ENCODE peak calls at places on chromosomes 5 and 9, in six cellular contexts. O is tibial artery, I is fibroblast of lung, L is breast epithelium, N is stomach, Y is sigmoid colon. V is an unnamed sample.

GRCh38 chr9:127183814-127184582 is 61.6 kb upstream of the ANGPTL2 start:
- DNase-seq in O (peak; percentile 86), I (peak; percentile 97), L (no peak), N (no peak), Y (peak; percentile 88), V (peak; percentile 25)

GRCh38 chr5:56190500-56190899 is 42.6 kb downstream of the ANKRD55 start:
- DNase-seq in O (peak; percentile 60), I (peak; percentile 76), L (peak; percentile 23), N (peak; percentile 37), Y (peak; percentile 70), V (no peak)

GRCh38 chr5:19001054-19001453 is 986.9 kb downstream of the CDH18 start:
- DNase-seq in O (no peak), I (no peak), L (no peak), N (no peak), Y (no peak), V (no peak)

GRCh38 chr5:167816354-167816753 is 475.1 kb upstream of the WWC1 start:
- DNase-seq in O (peak; percentile 29), I (no peak), L (no peak), N (no peak), Y (no peak), V (no peak)

GRCh38 chr5:170469414-170469813 is 34.4 kb upstream of the KCNIP1 start:
- DNase-seq in O (no peak), I (no peak), L (no peak), N (no peak), Y (no peak), V (no peak)

GRCh38 chr5:35031276-35031675 is 16.5 kb downstream of the AGXT2 start:
- DNase-seq in O (no peak), I (no peak), L (no peak), N (no peak), Y (no peak), V (no peak)

GRCh38 chr5:157842787-157843186 is 16.2 kb downstream of the CLINT1 start:
- DNase-seq in O (no peak), I (no peak), L (no peak), N (no peak), Y (no peak), V (no peak)

GRCh38 chr5:93226202-93226735 is 354.8 kb downstream of the NR2F1-AS1 start:
- DNase-seq in O (no peak), I (no peak), L (no peak), N (no peak), Y (no peak), V (no peak)

GRCh38 chr9:110788871-110789270 is 120.3 kb downstream of the MUSK start:
- DNase-seq in O (no peak), I (no peak), L (no peak), N (no peak), Y (no peak), V (no peak)

GRCh38 chr5:80474929-80475328 is 13.0 kb upstream of the FAM151B start:
- DNase-seq in O (no peak), I (peak; percentile 61), L (no peak), N (no peak), Y (no peak), V (no peak)

GRCh38 chr5:401216-402034 is 41.6 kb upstream of the EXOC3 start:
- DNase-seq in O (no peak), I (no peak), L (peak; percentile 5), N (no peak), Y (peak; percentile 64), V (no peak)

GRCh38 chr5:73823508-73823925 is 197.5 kb downstream of the ARHGEF28 start:
- DNase-seq in O (no peak), I (no peak), L (peak; percentile 71), N (no peak), Y (no peak), V (no peak)

GRCh38 chr9:110688329-110688728 is 19.7 kb downstream of the MUSK start:
- DNase-seq in O (no peak), I (no peak), L (no peak), N (no peak), Y (no peak), V (no peak)

GRCh38 chr9:16257604-16258003 is 612.9 kb downstream of the BNC2 start:
- DNase-seq in O (no peak), I (no peak), L (no peak), N (no peak), Y (no peak), V (no peak)
- TF ChIP-seq CTCF in O (no peak), I (peak; percentile 62), L (no peak), N (no peak), Y (no peak), V (peak; percentile 31)

DNA sequence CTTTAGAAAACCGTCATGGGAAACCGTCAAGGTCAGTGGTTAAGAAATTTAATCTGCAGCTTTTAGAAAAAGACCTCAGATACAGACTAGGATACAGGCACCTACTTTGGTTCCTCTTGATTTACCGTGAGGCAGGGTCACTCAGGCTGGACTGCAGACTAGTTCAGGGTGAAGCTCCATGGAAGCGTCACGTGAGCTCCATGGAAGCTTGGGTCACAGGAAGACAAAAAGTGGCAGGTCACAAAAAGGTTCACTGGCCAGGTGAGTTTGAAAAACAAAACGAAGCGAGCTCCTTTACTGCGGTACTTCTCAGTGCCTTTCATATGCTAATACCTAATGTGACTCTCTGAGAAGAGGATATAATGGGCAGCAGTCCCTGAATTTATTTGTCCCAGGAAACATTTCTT is 43.0 kb downstream of the PRRC2B start:
- DNase-seq in O (no peak), I (no peak), L (no peak), N (no peak), Y (peak; percentile 17), V (no peak)
- H3K27ac ChIP-seq in O (peak overlapping the region; percentile 68), I (no peak overlapping the region), L (no peak overlapping the region), N (no peak overlapping the region), Y (peak overlapping the region; percentile 12), V (no peak overlapping the region)

GRCh38 chr5:126716861-126717260 is 60.1 kb upstream of the LMNB1 start:
- DNase-seq in O (no peak), I (no peak), L (no peak), N (no peak), Y (no peak), V (no peak)
- H3K36me3 ChIP-seq in O (no peaks in the 10 kb centered on the region), I (no peaks in the 10 kb centered on the region), L (no peaks in the 10 kb centered on the region), N (no peaks in the 10 kb centered on the region), Y (no peaks in the 10 kb centered on the region), V (no peaks in the 10 kb centered on the region)

GRCh38 chr5:119302916-119303897 is 52.6 kb upstream of the TNFAIP8 start:
- DNase-seq in O (no peak), I (peak; percentile 98), L (peak; percentile 30), N (no peak), Y (no peak), V (no peak)
- TF ChIP-seq CTCF in O (no peak), I (no peak), L (no peak), N (no peak), Y (no peak), V (no peak)

GRCh38 chr9:90379771-90380170 is 262.9 kb downstream of the DIRAS2 start:
- DNase-seq in O (no peak), I (no peak), L (no peak), N (no peak), Y (no peak), V (no peak)
- H3K27ac ChIP-seq in O (no peak overlapping the region), I (no peak overlapping the region), L (no peak overlapping the region), N (no peak overlapping the region), Y (no peak overlapping the region), V (no peak overlapping the region)

GRCh38 chr5:113005454-113005853 is 28.9 kb downstream of the DCP2 start:
- DNase-seq in O (no peak), I (peak; percentile 29), L (no peak), N (no peak), Y (no peak), V (no peak)
- H3K36me3 ChIP-seq in O (peaks cover 58% of the 10 kb centered on the region), I (no peaks in the 10 kb centered on the region), L (peaks cover 10% of the 10 kb centered on the region), N (peaks cover 92% of the 10 kb centered on the region), Y (peaks cover 6% of the 10 kb centered on the region), V (peaks cover 5% of the 10 kb centered on the region)

DNA sequence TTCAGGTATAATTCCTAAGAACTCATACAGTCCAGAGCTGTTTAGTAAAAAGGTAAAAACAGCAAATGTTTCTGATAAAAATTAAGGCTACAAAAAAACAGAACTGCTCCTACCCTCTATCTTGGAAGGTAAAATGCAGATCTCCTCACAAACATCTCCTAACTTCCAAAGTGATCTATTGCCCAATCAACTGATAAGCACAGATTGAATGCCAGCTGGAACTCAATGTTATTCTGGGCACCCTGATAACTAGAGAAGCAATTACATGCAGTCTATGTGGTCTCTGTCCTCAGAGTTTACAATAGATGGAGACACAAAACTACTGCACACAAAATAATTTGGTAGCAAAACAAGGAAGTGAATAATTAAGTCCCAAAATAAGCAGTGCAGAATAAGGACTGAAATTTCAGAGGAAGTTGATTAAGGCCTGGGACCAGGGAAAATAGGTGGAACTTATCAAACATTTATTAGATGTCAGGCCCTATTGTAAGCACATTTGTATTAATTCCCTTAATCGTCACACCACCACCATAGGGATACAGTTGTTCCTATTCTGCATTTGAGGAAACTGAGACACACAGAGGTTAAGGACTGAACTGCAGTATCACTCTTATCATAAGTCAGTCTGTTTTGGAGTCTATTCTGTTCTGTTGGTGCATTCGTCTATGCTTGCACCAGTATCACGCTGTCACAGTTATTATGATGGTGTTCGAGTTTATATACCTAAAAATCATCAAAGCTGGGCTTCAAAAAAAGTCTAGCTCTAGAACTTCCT is 102.2 kb upstream of the TARS1 start:
- DNase-seq in O (no peak), I (no peak), L (no peak), N (no peak), Y (no peak), V (no peak)
- TF ChIP-seq CTCF in O (no peak), I (no peak), L (no peak), N (no peak), Y (no peak), V (no peak)

V was measured in pancreas.